ENCODE peak calls at places on chromosomes 2 and 18, in six cellular contexts. X is ELR, B is GM23338, I is body of pancreas, P is islet precursor cell, E is LoVo. G is an unnamed sample.

GRCh38 chr2:67564076-67564475 is 166.9 kb downstream of the ETAA1 start:
- DNase-seq in X (peak; percentile 73), B (no peak), E (no peak), I (no peak), P (no peak), G (no peak)

GRCh38 chr2:195559431-195559914 is 97.6 kb upstream of the SLC39A10 start:
- DNase-seq in B (peak; percentile 79), I (no peak), P (no peak), X (peak; percentile 90), E (no peak), G (peak; percentile 52)

GRCh38 chr2:46236876-46237859 is 60.0 kb upstream of the EPAS1 start:
- DNase-seq in B (no peak), E (no peak), P (no peak), X (no peak), I (no peak), G (no peak)

GRCh38 chr18:70781860-70782453 is 493.1 kb downstream of the SOCS6 start:
- DNase-seq in X (peak; percentile 22), P (peak; percentile 79), E (peak; percentile 22), I (peak; percentile 59), B (peak; percentile 49), G (peak; percentile 50)

GRCh38 chr2:118505436-118505835 is 342.0 kb downstream of the EN1 start:
- DNase-seq in X (no peak), P (no peak), I (no peak), B (no peak), E (no peak), G (no peak)

GRCh38 chr2:103008586-103008985 is 246.8 kb downstream of the TMEM182 start:
- DNase-seq in I (no peak), X (no peak), E (no peak), P (peak; percentile 61), B (peak; percentile 49), G (no peak)

GRCh38 chr2:181404472-181404871 is 52.7 kb upstream of the ITGA4 start:
- DNase-seq in P (no peak), X (no peak), E (no peak), B (no peak), I (no peak), G (no peak)

GRCh38 chr18:26386421-26386820 is 160.2 kb downstream of the TAF4B start:
- DNase-seq in X (peak; percentile 8), I (no peak), E (no peak), P (no peak), B (no peak), G (no peak)

GRCh38 chr2:120869036-120869435 is 133.4 kb downstream of the GLI2 start:
- DNase-seq in X (no peak), B (no peak), E (no peak), P (no peak), I (no peak), G (no peak)

GRCh38 chr2:238005528-238005927 is 38.7 kb downstream of the UBE2F start:
- DNase-seq in E (no peak), I (no peak), B (no peak), X (no peak), P (no peak), G (no peak)

GRCh38 chr2:109415460-109416004 is 198.2 kb downstream of the SEPTIN10 start:
- DNase-seq in E (no peak), B (peak; percentile 27), I (no peak), X (no peak), P (no peak), G (no peak)

GRCh38 chr2:11569636-11570035 is 35.8 kb downstream of the GREB1 start:
- DNase-seq in X (no peak), E (no peak), B (no peak), P (no peak), I (no peak), G (no peak)

GRCh38 chr18:43061816-43062215 is 53.7 kb downstream of the RIT2 start:
- DNase-seq in X (no peak), B (no peak), I (no peak), E (no peak), P (no peak), G (no peak)

GRCh38 chr2:667332-668000 is 9.7 kb downstream of the TMEM18 start:
- DNase-seq in B (peak; percentile 57), E (peak; percentile 66), I (no peak), X (peak; percentile 81), P (no peak), G (no peak)

GRCh38 chr18:48009116-48009825 is 78.8 kb upstream of the SMAD2 start:
- DNase-seq in I (no peak), B (no peak), P (peak; percentile 55), E (no peak), X (no peak), G (no peak)

GRCh38 chr18:58223717-58224424 is 179.8 kb downstream of the NEDD4L start:
- DNase-seq in P (peak; percentile 91), E (peak; percentile 84), B (no peak), X (peak; percentile 99), I (peak; percentile 76), G (peak; percentile 82)

GRCh38 chr2:112142525-112143078 is 4.4 kb downstream of the FBLN7 start:
- DNase-seq in X (no peak), E (no peak), B (no peak), P (no peak), I (no peak), G (no peak)

GRCh38 chr2:97673915-97674283 is 4.4 kb downstream of the C2orf92 start:
- DNase-seq in X (no peak), I (no peak), B (no peak), E (no peak), P (no peak), G (no peak)

GRCh38 chr2:160482673-160483072 is 10.9 kb downstream of the RBMS1 start:
- DNase-seq in E (no peak), X (no peak), B (no peak), I (no peak), P (no peak), G (no peak)

GRCh38 chr2:213764849-213765248 is 480.6 kb downstream of the SPAG16 start:
- DNase-seq in I (no peak), E (no peak), P (no peak), X (peak; percentile 52), B (no peak), G (no peak)

GRCh38 chr18:79344208-79344581 is 51.5 kb upstream of the NFATC1 start:
- DNase-seq in B (no peak), I (no peak), P (peak; percentile 37), E (no peak), X (no peak), G (no peak)

GRCh38 chr2:216882876-216883275 is 23.0 kb upstream of the TNP1 start:
- DNase-seq in X (no peak), B (no peak), E (no peak), I (no peak), P (no peak), G (no peak)

GRCh38 chr2:219461061-219461514 is 26.4 kb downstream of the SPEG start:
- DNase-seq in I (no peak), P (no peak), X (no peak), E (no peak), B (peak; percentile 61), G (no peak)

GRCh38 chr2:216034065-216034464 is 20.7 kb upstream of the MREG start:
- DNase-seq in E (peak; percentile 57), I (peak; percentile 77), X (peak; percentile 67), P (peak; percentile 85), B (peak; percentile 84), G (peak; percentile 71)

GRCh38 chr2:121334581-121335293 is 49.7 kb upstream of the TFCP2L1 start:
- DNase-seq in I (peak; percentile 19), E (no peak), P (peak; percentile 63), X (no peak), B (peak; percentile 76), G (no peak)

GRCh38 chr2:161842751-161843433 is 218.7 kb downstream of the SLC4A10 start:
- DNase-seq in B (no peak), X (no peak), I (no peak), E (no peak), P (no peak), G (no peak)

GRCh38 chr2:26717362-26717761 is 24.8 kb downstream of the KCNK3 start:
- DNase-seq in X (no peak), I (no peak), P (no peak), B (no peak), E (no peak), G (no peak)

GRCh38 chr2:241982711-241983570 is 113.4 kb downstream of the RTP5 start:
- DNase-seq in B (no peak), X (no peak), I (peak; percentile 10), E (no peak), P (peak; percentile 41), G (no peak)

GRCh38 chr2:17816396-17817245 is at the start of gene MSGN1:
- DNase-seq in E (no peak), P (no peak), B (no peak), I (no peak), X (no peak), G (no peak)